ENCODE peak calls at places on chromosomes 4 and X, in nine cellular contexts. C, V, T, A, Q, U, G, O and F are unnamed samples.

GRCh38 chr4:19623866-19624265 is 627.8 kb upstream of the SLIT2 start:
- DNase-seq in T (no peak), C (no peak), U (no peak), Q (no peak), O (no peak), V (no peak), A (no peak), G (no peak), F (no peak)

GRCh38 chrX:120690344-120690743 is 60.5 kb upstream of the C1GALT1C1 start:
- DNase-seq in V (no peak), U (no peak), G (no peak), O (no peak), Q (no peak), C (no peak), A (no peak), T (no peak), F (no peak)

GRCh38 chrX:49155243-49155899 is 7.2 kb upstream of the MAGIX start:
- DNase-seq in U (peak), V (no peak), G (no peak), A (peak), Q (peak), C (peak), O (no peak), T (no peak), F (peak)

GRCh38 chr4:106287353-106287969 is 28.5 kb downstream of the TBCK start:
- DNase-seq in Q (peak), G (no peak), O (peak), A (no peak), C (no peak), V (no peak), U (no peak), T (no peak), F (peak)

GRCh38 chr4:101420661-101421060 is 73.3 kb upstream of the PPP3CA start:
- DNase-seq in U (no peak), O (no peak), Q (no peak), A (no peak), G (no peak), T (no peak), V (no peak), C (no peak), F (no peak)

GRCh38 chrX:118499295-118499694 is 3.7 kb downstream of the DOCK11 start:
- DNase-seq in A (no peak), G (no peak), U (no peak), O (no peak), Q (no peak), T (peak), V (peak), C (no peak), F (no peak)

GRCh38 chrX:14409341-14409740 is 120.0 kb upstream of the GLRA2 start:
- DNase-seq in V (no peak), O (no peak), Q (no peak), T (no peak), U (no peak), G (no peak), A (no peak), C (no peak), F (peak)

GRCh38 chrX:40171513-40172168 is 73.9 kb upstream of the BCOR start:
- DNase-seq in V (no peak), C (no peak), G (no peak), U (no peak), Q (no peak), T (no peak), O (no peak), A (no peak), F (peak)

GRCh38 chrX:10187421-10187820 is 30.6 kb downstream of the CLCN4 start:
- DNase-seq in C (no peak), T (no peak), Q (no peak), V (no peak), O (no peak), A (no peak), U (no peak), G (no peak), F (no peak)